ENCODE peak calls at places on chromosomes 1 and 21, in four cellular contexts. W is GM20000, X is mucosa of descending colon, R is fibroblast of lung. K is an unnamed sample.

GRCh38 chr1:205950826-205951549 is 7.7 kb upstream of the SLC26A9 start:
- DNase-seq in W (no peak), X (no peak), R (peak; percentile 65), K (no peak)

GRCh38 chr21:44072111-44072510 is 35.1 kb upstream of the PWP2 start:
- DNase-seq in W (no peak), X (no peak), R (no peak), K (no peak)

GRCh38 chr1:219123041-219123440 is 50.6 kb upstream of the LYPLAL1 start:
- DNase-seq in W (no peak), X (no peak), R (no peak), K (no peak)

GRCh38 chr1:161089938-161090337 is 580 bp upstream of the NECTIN4 start:
- DNase-seq in W (no peak), X (no peak), R (no peak), K (no peak)

GRCh38 chr21:40924641-40925040 is 77.7 kb upstream of the DSCAM start:
- DNase-seq in W (no peak), X (no peak), R (no peak), K (no peak)

GRCh38 chr21:35203093-35204021 is 154.3 kb upstream of the RUNX1 start:
- DNase-seq in W (no peak), X (no peak), R (peak; percentile 93), K (no peak)

GRCh38 chr1:165544996-165545395 is 1.2 kb downstream of the LRRC52 start:
- DNase-seq in W (no peak), X (no peak), R (no peak), K (no peak)

GRCh38 chr1:65421341-65422174 is 1.1 kb downstream of the LEPR start:
- DNase-seq in W (peak; percentile 8), X (no peak), R (peak; percentile 39), K (no peak)

GRCh38 chr1:244381887-244382565 is 69.7 kb downstream of the ADSS2 start:
- DNase-seq in W (no peak), X (no peak), R (peak; percentile 77), K (peak; percentile 17)

GRCh38 chr1:216221260-216221700 is 202.0 kb downstream of the USH2A start:
- DNase-seq in W (peak; percentile 40), X (no peak), R (peak; percentile 68), K (no peak)

GRCh38 chr1:116311756-116312691 is 61.0 kb upstream of the ATP1A1 start:
- DNase-seq in W (no peak), X (peak; percentile 53), R (no peak), K (no peak)

GRCh38 chr21:25171438-25171837 is 435.8 kb downstream of the MRPL39 start:
- DNase-seq in W (no peak), X (no peak), R (peak; percentile 81), K (no peak)

DNA sequence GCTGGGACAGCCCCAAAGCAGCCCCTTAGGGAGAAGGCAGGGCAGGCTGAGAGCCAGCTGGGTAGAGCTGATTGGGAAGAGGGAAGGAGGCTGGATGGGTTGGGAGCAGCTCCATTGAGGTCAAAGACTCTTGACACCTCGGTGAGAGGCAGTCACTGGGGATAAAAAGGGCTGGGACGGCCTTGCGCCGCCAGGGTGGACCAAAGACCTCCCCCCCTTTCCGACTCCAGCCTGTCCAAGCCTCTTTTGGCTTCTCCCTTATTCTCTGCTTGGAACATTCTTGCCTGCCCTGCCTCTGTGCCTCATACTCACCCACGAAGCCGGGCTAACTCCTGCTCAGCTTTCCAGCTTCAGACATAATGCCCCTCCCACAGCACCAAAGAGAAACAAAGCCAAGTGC is 51.1 kb downstream of the LRRC38 start:
- DNase-seq in W (no peak), X (no peak), R (no peak), K (no peak)
- TF ChIP-seq CTCF in W (no peak), X (no peak), R (no peak), K (no peak)

GRCh38 chr1:229271448-229272120 is 673 bp downstream of the RAB4A start:
- DNase-seq in W (no peak), X (no peak), R (peak; percentile 24), K (no peak)
- TF ChIP-seq CTCF in W (no peak), X (no peak), R (no peak), K (no peak)

GRCh38 chr1:36101546-36101945 is 12.9 kb downstream of the ADPRS start:
- DNase-seq in W (no peak), X (no peak), R (no peak), K (no peak)
- TF ChIP-seq CTCF in W (no peak), X (no peak), R (no peak), K (no peak)

GRCh38 chr1:113949007-113949406 is 19.9 kb downstream of the HIPK1 start:
- DNase-seq in W (no peak), X (no peak), R (no peak), K (no peak)
- TF ChIP-seq CTCF in W (no peak), X (no peak), R (peak; percentile 41), K (peak; percentile 41)

GRCh38 chr1:214454619-214455396 is 96.6 kb downstream of the PTPN14 start:
- DNase-seq in W (no peak), X (no peak), R (peak; percentile 86), K (no peak)
- TF ChIP-seq CTCF in W (no peak), X (no peak), R (no peak), K (no peak)

DNA sequence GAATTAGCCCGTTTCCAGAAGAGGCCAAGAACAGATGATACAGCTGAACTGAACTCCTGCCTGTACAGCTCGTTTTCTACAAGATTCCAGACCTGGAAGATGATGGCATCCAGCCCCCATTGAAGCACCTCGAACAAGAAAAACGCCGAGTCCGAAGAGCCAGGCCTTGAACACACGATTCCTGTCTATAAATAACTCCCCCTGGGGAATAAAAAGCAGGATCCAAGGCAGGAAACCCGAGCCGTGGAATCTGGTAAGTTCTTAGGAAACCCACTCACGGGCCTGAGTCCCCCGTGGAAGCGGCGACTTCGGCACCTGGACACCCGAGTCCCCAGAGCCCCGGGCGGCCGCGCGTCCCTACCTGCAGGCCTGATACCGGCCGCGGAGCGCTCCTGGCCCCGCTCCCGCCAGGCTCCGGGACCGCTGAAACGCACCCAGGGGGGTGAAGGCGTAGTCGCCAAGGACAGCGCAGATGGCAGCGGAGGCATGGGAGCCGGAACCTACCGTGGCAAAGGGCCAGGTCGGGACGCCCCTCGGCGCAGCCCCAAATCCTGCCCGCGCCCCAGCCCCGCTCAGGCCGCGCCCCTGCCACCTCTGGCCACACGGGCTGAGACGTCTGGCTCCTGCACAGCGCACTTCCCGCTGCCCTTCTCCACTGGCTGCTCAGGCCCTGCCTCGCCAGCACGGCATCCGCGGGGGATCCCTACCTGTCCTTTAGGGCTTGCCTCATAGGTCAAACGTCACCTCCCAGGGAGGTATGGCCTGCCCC is 14.0 kb upstream of the HLCS start:
- DNase-seq in W (no peak), X (peak; percentile 61), R (peak; percentile 11), K (no peak)
- TF ChIP-seq CTCF in W (no peak), X (no peak), R (no peak), K (no peak)

GRCh38 chr1:200837931-200838571 is 34.7 kb upstream of the GPR25 start:
- DNase-seq in W (peak; percentile 8), X (no peak), R (peak; percentile 7), K (no peak)
- TF ChIP-seq CTCF in W (no peak), X (no peak), R (peak; percentile 32), K (peak; percentile 65)

GRCh38 chr1:182803846-182804245 is 14.3 kb downstream of the NPL start:
- DNase-seq in W (no peak), X (no peak), R (no peak), K (no peak)

GRCh38 chr1:182809414-182809957 is 19.9 kb downstream of the NPL start:
- DNase-seq in W (no peak), X (no peak), R (no peak), K (no peak)

GRCh38 chr1:182807907-182808306 is 18.3 kb downstream of the NPL start:
- DNase-seq in W (no peak), X (no peak), R (no peak), K (no peak)

GRCh38 chr1:182802006-182802798 is 12.6 kb downstream of the NPL start:
- DNase-seq in W (no peak), X (no peak), R (no peak), K (no peak)

GRCh38 chr1:182806015-182806678 is 16.6 kb downstream of the NPL start:
- DNase-seq in W (no peak), X (no peak), R (no peak), K (no peak)
- TF ChIP-seq CTCF in W (no peak), X (no peak), R (no peak), K (no peak)

DNA sequence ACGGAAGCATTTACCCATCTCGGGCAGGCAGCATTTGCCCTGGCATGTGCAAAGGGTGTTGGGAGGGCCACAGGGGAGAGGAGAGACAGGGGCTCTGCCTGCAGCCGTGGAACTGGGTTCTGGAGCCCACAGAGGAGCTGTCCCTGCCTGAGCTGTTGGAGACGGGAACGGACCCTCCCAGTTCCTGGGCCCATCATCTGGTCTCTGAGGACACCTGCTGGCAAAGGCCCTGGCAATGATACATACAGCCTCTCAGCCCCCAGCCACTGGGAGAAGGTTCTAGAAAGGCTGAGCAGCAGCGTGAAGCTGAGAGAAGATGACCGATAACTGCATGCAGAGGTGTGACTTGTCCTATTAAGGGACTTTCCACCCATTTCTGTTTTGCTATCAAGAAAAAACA is 31.4 kb downstream of the FAAP20 start:
- DNase-seq in W (no peak), X (no peak), R (no peak), K (no peak)
- TF ChIP-seq CTCF in W (no peak), X (no peak), R (peak; percentile 5), K (no peak)